ENCODE peak calls at places on chromosomes 13 and 19, in five cellular contexts. One of them, this sample, is unnamed.

GRCh38 chr19:46904114-46905060 is 43.6 kb downstream of the ARHGAP35 start:
- DNase-seq in BJ: peak
- DNase-seq in IMR-90: peak
- DNase-seq in mesothelial cell of epicardium: no peak
- DNase-seq in A549: no peak
- DNase-seq in this sample: peak

GRCh38 chr19:4369888-4370260 is 26.5 kb downstream of the MPND start:
- DNase-seq in BJ: no peak
- DNase-seq in mesothelial cell of epicardium: no peak
- DNase-seq in IMR-90: peak
- DNase-seq in A549: no peak
- DNase-seq in this sample: no peak

GRCh38 chr13:109207618-109208017 is 578.2 kb downstream of the MYO16 start:
- DNase-seq in BJ: no peak
- DNase-seq in IMR-90: no peak
- DNase-seq in mesothelial cell of epicardium: no peak
- DNase-seq in A549: no peak
- DNase-seq in this sample: no peak

GRCh38 chr13:113930711-113931637 is 42.9 kb downstream of the C13orf46 start:
- DNase-seq in mesothelial cell of epicardium: peak
- DNase-seq in A549: no peak
- DNase-seq in BJ: no peak
- DNase-seq in IMR-90: no peak
- DNase-seq in this sample: no peak

GRCh38 chr13:41426047-41426446 is 31.3 kb upstream of the RGCC start:
- DNase-seq in A549: no peak
- DNase-seq in BJ: no peak
- DNase-seq in IMR-90: no peak
- DNase-seq in mesothelial cell of epicardium: no peak
- DNase-seq in this sample: no peak

GRCh38 chr19:2519482-2519881 is 43.6 kb downstream of the GADD45B start:
- DNase-seq in mesothelial cell of epicardium: no peak
- DNase-seq in A549: no peak
- DNase-seq in IMR-90: no peak
- DNase-seq in BJ: no peak
- DNase-seq in this sample: no peak

GRCh38 chr13:106212436-106213010 is 322.9 kb downstream of the EFNB2 start:
- DNase-seq in A549: no peak
- DNase-seq in IMR-90: no peak
- DNase-seq in mesothelial cell of epicardium: no peak
- DNase-seq in BJ: peak
- DNase-seq in this sample: no peak

GRCh38 chr13:83895994-83896580 is 13.8 kb upstream of the SLITRK1 start:
- DNase-seq in BJ: no peak
- DNase-seq in mesothelial cell of epicardium: no peak
- DNase-seq in IMR-90: peak
- DNase-seq in A549: no peak
- DNase-seq in this sample: peak

GRCh38 chr13:22836475-22836874 is 344.3 kb upstream of the SGCG start:
- DNase-seq in mesothelial cell of epicardium: no peak
- DNase-seq in A549: no peak
- DNase-seq in IMR-90: no peak
- DNase-seq in BJ: no peak
- DNase-seq in this sample: no peak

GRCh38 chr19:15621801-15622200 is 6.8 kb downstream of the CYP4F8 start:
- DNase-seq in A549: no peak
- DNase-seq in mesothelial cell of epicardium: no peak
- DNase-seq in BJ: no peak
- DNase-seq in IMR-90: no peak
- DNase-seq in this sample: no peak

GRCh38 chr13:86569119-86569518 is 769.9 kb upstream of the SLITRK6 start:
- DNase-seq in mesothelial cell of epicardium: no peak
- DNase-seq in IMR-90: peak
- DNase-seq in A549: no peak
- DNase-seq in BJ: no peak
- DNase-seq in this sample: no peak

GRCh38 chr13:26965976-26966375 is 205.4 kb upstream of the GPR12 start:
- DNase-seq in BJ: no peak
- DNase-seq in mesothelial cell of epicardium: no peak
- DNase-seq in A549: no peak
- DNase-seq in IMR-90: peak
- DNase-seq in this sample: no peak

GRCh38 chr13:26563713-26564112 is 6.2 kb downstream of the WASF3 start:
- DNase-seq in BJ: no peak
- DNase-seq in A549: no peak
- DNase-seq in mesothelial cell of epicardium: no peak
- DNase-seq in IMR-90: no peak
- DNase-seq in this sample: no peak

GRCh38 chr13:84997858-84998257 is 801.4 kb downstream of the SLITRK6 start:
- DNase-seq in A549: no peak
- DNase-seq in BJ: peak
- DNase-seq in mesothelial cell of epicardium: no peak
- DNase-seq in IMR-90: no peak
- DNase-seq in this sample: no peak

GRCh38 chr13:57314897-57315520 is 148.0 kb downstream of the PRR20E start:
- DNase-seq in IMR-90: no peak
- DNase-seq in mesothelial cell of epicardium: no peak
- DNase-seq in BJ: no peak
- DNase-seq in A549: no peak
- DNase-seq in this sample: no peak

GRCh38 chr13:80251403-80251802 is 89.5 kb downstream of the SPRY2 start:
- DNase-seq in IMR-90: peak
- DNase-seq in mesothelial cell of epicardium: no peak
- DNase-seq in A549: peak
- DNase-seq in BJ: no peak
- DNase-seq in this sample: peak
- TF ChIP-seq CTCF in IMR-90: no peak
- TF ChIP-seq CTCF in mesothelial cell of epicardium: no peak
- TF ChIP-seq CTCF in A549: no peak
- TF ChIP-seq CTCF in BJ: no peak
- TF ChIP-seq CTCF in this sample: no peak

GRCh38 chr13:100887729-100888151 is 213.1 kb upstream of the TMTC4 start:
- DNase-seq in IMR-90: peak
- DNase-seq in BJ: peak
- DNase-seq in mesothelial cell of epicardium: no peak
- DNase-seq in A549: peak
- DNase-seq in this sample: peak

GRCh38 chr13:100879255-100879654 is 204.7 kb upstream of the TMTC4 start:
- DNase-seq in A549: no peak
- DNase-seq in mesothelial cell of epicardium: no peak
- DNase-seq in IMR-90: no peak
- DNase-seq in BJ: no peak
- DNase-seq in this sample: no peak

GRCh38 chr13:100881291-100881864 is 206.8 kb upstream of the TMTC4 start:
- DNase-seq in IMR-90: no peak
- DNase-seq in mesothelial cell of epicardium: no peak
- DNase-seq in A549: no peak
- DNase-seq in BJ: no peak
- DNase-seq in this sample: no peak

GRCh38 chr13:100880166-100880565 is 205.6 kb upstream of the TMTC4 start:
- DNase-seq in A549: no peak
- DNase-seq in mesothelial cell of epicardium: no peak
- DNase-seq in BJ: no peak
- DNase-seq in IMR-90: no peak
- DNase-seq in this sample: no peak

DNA sequence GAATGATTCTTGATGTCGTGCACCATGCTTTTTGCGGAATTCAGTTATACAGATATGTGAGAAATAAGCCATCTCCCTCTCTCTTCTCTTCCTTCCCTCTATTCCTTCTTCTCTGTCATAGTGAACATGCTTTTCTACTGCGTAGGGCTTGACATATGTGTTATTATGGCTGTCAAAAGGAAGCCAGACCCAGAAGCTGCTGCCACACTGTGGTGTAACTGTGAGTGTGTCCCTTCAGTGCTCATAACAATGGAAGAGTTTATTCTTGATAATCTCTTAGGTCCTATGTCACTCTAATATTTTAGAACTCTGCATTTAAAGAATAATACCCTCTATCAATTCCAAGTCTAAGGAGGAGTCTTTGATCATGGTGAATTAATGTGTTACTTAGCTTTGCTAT is 208.9 kb upstream of the TMTC4 start:
- DNase-seq in mesothelial cell of epicardium: no peak
- DNase-seq in IMR-90: no peak
- DNase-seq in A549: no peak
- DNase-seq in BJ: no peak
- DNase-seq in this sample: no peak
- TF ChIP-seq CTCF in mesothelial cell of epicardium: no peak
- TF ChIP-seq CTCF in IMR-90: no peak
- TF ChIP-seq CTCF in A549: no peak
- TF ChIP-seq CTCF in BJ: no peak
- TF ChIP-seq CTCF in this sample: no peak

GRCh38 chr19:5387472-5387871 is 46.9 kb upstream of the PTPRS start:
- DNase-seq in IMR-90: no peak
- DNase-seq in BJ: no peak
- DNase-seq in mesothelial cell of epicardium: no peak
- DNase-seq in A549: no peak
- DNase-seq in this sample: no peak
- TF ChIP-seq CTCF in IMR-90: no peak
- TF ChIP-seq CTCF in BJ: no peak
- TF ChIP-seq CTCF in mesothelial cell of epicardium: no peak
- TF ChIP-seq CTCF in A549: no peak
- TF ChIP-seq CTCF in this sample: no peak

GRCh38 chr19:58336216-58336615 is 9.4 kb downstream of the ZSCAN22 start:
- DNase-seq in mesothelial cell of epicardium: no peak
- DNase-seq in IMR-90: no peak
- DNase-seq in BJ: no peak
- DNase-seq in A549: no peak
- DNase-seq in this sample: no peak

GRCh38 chr19:58338336-58338735 is 11.5 kb downstream of the ZSCAN22 start:
- DNase-seq in A549: no peak
- DNase-seq in IMR-90: no peak
- DNase-seq in mesothelial cell of epicardium: no peak
- DNase-seq in BJ: no peak
- DNase-seq in this sample: no peak

GRCh38 chr19:58336820-58337219 is 10.0 kb downstream of the ZSCAN22 start:
- DNase-seq in IMR-90: no peak
- DNase-seq in BJ: no peak
- DNase-seq in A549: no peak
- DNase-seq in mesothelial cell of epicardium: no peak
- DNase-seq in this sample: no peak

GRCh38 chr19:58335630-58336029 is 8.8 kb downstream of the ZSCAN22 start:
- DNase-seq in A549: no peak
- DNase-seq in mesothelial cell of epicardium: no peak
- DNase-seq in IMR-90: no peak
- DNase-seq in BJ: no peak
- DNase-seq in this sample: no peak

GRCh38 chr19:58338825-58339558 is 12.2 kb downstream of the ZSCAN22 start:
- DNase-seq in mesothelial cell of epicardium: no peak
- DNase-seq in A549: no peak
- DNase-seq in IMR-90: peak
- DNase-seq in BJ: no peak
- DNase-seq in this sample: no peak
- TF ChIP-seq CTCF in mesothelial cell of epicardium: no peak
- TF ChIP-seq CTCF in A549: no peak
- TF ChIP-seq CTCF in IMR-90: no peak
- TF ChIP-seq CTCF in BJ: no peak
- TF ChIP-seq CTCF in this sample: peak